ENCODE peak calls at places on chromosomes 7 and 10, in five cellular contexts. R is heart left ventricle, T is skeletal muscle cell, B is pons, N is OCI-LY7. J is an unnamed sample.

GRCh38 chr10:12708921-12709320 is 292.6 kb downstream of the CCDC3 start:
- DNase-seq in R (no peak), T (no peak), B (no peak), N (no peak), J (no peak)

GRCh38 chr10:115093776-115094361 is 704 bp downstream of the ATRNL1 start:
- DNase-seq in R (no peak), T (no peak), B (no peak), N (no peak), J (no peak)

GRCh38 chr10:22219308-22219707 is 1.5 kb upstream of the EBLN1 start:
- DNase-seq in R (no peak), T (no peak), B (no peak), N (no peak), J (no peak)

GRCh38 chr7:105787071-105787470 is 89.3 kb downstream of the ATXN7L1 start:
- DNase-seq in R (no peak), T (no peak), B (no peak), N (no peak), J (no peak)

GRCh38 chr10:89235073-89235798 is 16.3 kb downstream of the LIPA start:
- DNase-seq in R (peak; percentile 56), T (no peak), B (peak; percentile 86), N (no peak), J (no peak)

GRCh38 chr10:21099291-21099800 is 202.2 kb upstream of the NEBL start:
- DNase-seq in R (no peak), T (no peak), B (no peak), N (no peak), J (no peak)

GRCh38 chr7:129771201-129771927 is 159.8 kb downstream of the NRF1 start:
- DNase-seq in R (no peak), T (no peak), B (no peak), N (no peak), J (no peak)

GRCh38 chr7:140316165-140316661 is 82.1 kb downstream of the SLC37A3 start:
- DNase-seq in R (peak; percentile 46), T (peak; percentile 30), B (peak; percentile 91), N (no peak), J (no peak)

GRCh38 chr10:99621454-99622246 is 1.4 kb upstream of the SLC25A28 start:
- DNase-seq in R (no peak), T (peak; percentile 53), B (no peak), N (no peak), J (no peak)

GRCh38 chr7:91242097-91242846 is 22.0 kb upstream of the FZD1 start:
- DNase-seq in R (no peak), T (no peak), B (no peak), N (no peak), J (no peak)

GRCh38 chr10:67926956-67927355 is 42.5 kb downstream of the SIRT1 start:
- DNase-seq in R (no peak), T (no peak), B (no peak), N (no peak), J (no peak)

GRCh38 chr7:38300175-38300574 is 26.7 kb upstream of the TARP start:
- DNase-seq in R (no peak), T (no peak), B (no peak), N (no peak), J (no peak)

GRCh38 chr10:120460191-120460590 is 3.2 kb downstream of the PLPP4 start:
- DNase-seq in R (no peak), T (no peak), B (no peak), N (no peak), J (no peak)

GRCh38 chr7:37035631-37036030 is 311.3 kb upstream of the AOAH start:
- DNase-seq in R (no peak), T (no peak), B (no peak), N (no peak), J (no peak)

J was measured in BE2C.